ENCODE peak calls at places on chromosomes 16 and 17, in five cellular contexts. One of them, this sample, is unnamed.

GRCh38 chr16:22165508-22166285 is 3.4 kb downstream of the SDR42E2 start:
- DNase-seq in epithelial cell of esophagus: no peak
- DNase-seq in A549: no peak
- DNase-seq in GM06990: no peak
- DNase-seq in RCC 7860: no peak
- DNase-seq in this sample: no peak

GRCh38 chr17:30961213-30962188 is 9.3 kb upstream of the RNF135 start:
- DNase-seq in epithelial cell of esophagus: peak
- DNase-seq in GM06990: peak
- DNase-seq in RCC 7860: peak
- DNase-seq in A549: no peak
- DNase-seq in this sample: no peak

GRCh38 chr17:16973760-16974540 is 2.0 kb upstream of the TNFRSF13B start:
- DNase-seq in epithelial cell of esophagus: no peak
- DNase-seq in A549: no peak
- DNase-seq in GM06990: peak
- DNase-seq in RCC 7860: no peak
- DNase-seq in this sample: no peak

GRCh38 chr17:36743130-36743529 is 141.7 kb downstream of the MRM1 start:
- DNase-seq in epithelial cell of esophagus: no peak
- DNase-seq in A549: no peak
- DNase-seq in GM06990: no peak
- DNase-seq in RCC 7860: no peak
- DNase-seq in this sample: no peak

GRCh38 chr16:87580855-87581261 is 21.4 kb upstream of the JPH3 start:
- DNase-seq in epithelial cell of esophagus: no peak
- DNase-seq in GM06990: no peak
- DNase-seq in A549: no peak
- DNase-seq in RCC 7860: peak
- DNase-seq in this sample: no peak

GRCh38 chr16:3461120-3461519 is 17.6 kb downstream of the NAA60 start:
- DNase-seq in epithelial cell of esophagus: no peak
- DNase-seq in GM06990: no peak
- DNase-seq in A549: no peak
- DNase-seq in RCC 7860: no peak
- DNase-seq in this sample: no peak

GRCh38 chr17:79941088-79942010 is 94.3 kb downstream of the TBC1D16 start:
- DNase-seq in GM06990: no peak
- DNase-seq in A549: no peak
- DNase-seq in RCC 7860: no peak
- DNase-seq in epithelial cell of esophagus: no peak
- DNase-seq in this sample: no peak

GRCh38 chr16:84967828-84968227 is 43.5 kb downstream of the ZDHHC7 start:
- DNase-seq in RCC 7860: no peak
- DNase-seq in A549: no peak
- DNase-seq in GM06990: no peak
- DNase-seq in epithelial cell of esophagus: peak
- DNase-seq in this sample: no peak

GRCh38 chr17:76901542-76902197 is 33.5 kb downstream of the MGAT5B start:
- DNase-seq in RCC 7860: no peak
- DNase-seq in epithelial cell of esophagus: no peak
- DNase-seq in A549: no peak
- DNase-seq in GM06990: no peak
- DNase-seq in this sample: no peak

GRCh38 chr16:10922328-10923145 is 19.7 kb downstream of the DEXI start:
- DNase-seq in epithelial cell of esophagus: no peak
- DNase-seq in RCC 7860: no peak
- DNase-seq in A549: no peak
- DNase-seq in GM06990: no peak
- DNase-seq in this sample: no peak

GRCh38 chr16:80046848-80047247 is 446.3 kb upstream of the MAF start:
- DNase-seq in RCC 7860: no peak
- DNase-seq in epithelial cell of esophagus: no peak
- DNase-seq in GM06990: no peak
- DNase-seq in A549: no peak
- DNase-seq in this sample: no peak

GRCh38 chr17:78174332-78174869 is 6.0 kb downstream of the SYNGR2 start:
- DNase-seq in GM06990: no peak
- DNase-seq in RCC 7860: no peak
- DNase-seq in epithelial cell of esophagus: peak
- DNase-seq in A549: no peak
- DNase-seq in this sample: no peak

GRCh38 chr16:401468-402348 is at the start of gene DECR2:
- DNase-seq in epithelial cell of esophagus: peak
- DNase-seq in RCC 7860: peak
- DNase-seq in A549: peak
- DNase-seq in GM06990: peak
- DNase-seq in this sample: peak

GRCh38 chr16:85612801-85613608 is at the start of gene GSE1:
- DNase-seq in epithelial cell of esophagus: peak
- DNase-seq in A549: peak
- DNase-seq in GM06990: peak
- DNase-seq in RCC 7860: peak
- DNase-seq in this sample: peak

GRCh38 chr17:44561237-44561623 is 3.9 kb downstream of the FZD2 start:
- DNase-seq in epithelial cell of esophagus: no peak
- DNase-seq in A549: no peak
- DNase-seq in GM06990: no peak
- DNase-seq in RCC 7860: no peak
- DNase-seq in this sample: no peak

GRCh38 chr17:58960068-58960467 is 146.6 kb downstream of the TRIM37 start:
- DNase-seq in GM06990: peak
- DNase-seq in RCC 7860: peak
- DNase-seq in epithelial cell of esophagus: peak
- DNase-seq in A549: peak
- DNase-seq in this sample: peak

GRCh38 chr17:41645371-41646063 is 21.1 kb upstream of the KRT17 start:
- DNase-seq in RCC 7860: peak
- DNase-seq in GM06990: no peak
- DNase-seq in epithelial cell of esophagus: peak
- DNase-seq in A549: peak
- DNase-seq in this sample: peak

GRCh38 chr16:3003582-3004270 is 9.0 kb upstream of the CLDN9 start:
- DNase-seq in A549: peak
- DNase-seq in epithelial cell of esophagus: peak
- DNase-seq in GM06990: peak
- DNase-seq in RCC 7860: peak
- DNase-seq in this sample: peak

GRCh38 chr17:28985950-28986713 is 19.7 kb downstream of the SEZ6 start:
- DNase-seq in epithelial cell of esophagus: no peak
- DNase-seq in A549: no peak
- DNase-seq in GM06990: no peak
- DNase-seq in RCC 7860: no peak
- DNase-seq in this sample: no peak

GRCh38 chr17:2262146-2262587 is 41.4 kb downstream of the SMG6 start:
- DNase-seq in GM06990: no peak
- DNase-seq in epithelial cell of esophagus: peak
- DNase-seq in A549: no peak
- DNase-seq in RCC 7860: peak
- DNase-seq in this sample: peak

GRCh38 chr17:58302919-58303551 is 22.3 kb upstream of the MPO start:
- DNase-seq in RCC 7860: no peak
- DNase-seq in epithelial cell of esophagus: no peak
- DNase-seq in A549: no peak
- DNase-seq in GM06990: no peak
- DNase-seq in this sample: no peak

GRCh38 chr16:58730724-58731370 is 3.3 kb downstream of the GOT2 start:
- DNase-seq in RCC 7860: no peak
- DNase-seq in A549: no peak
- DNase-seq in epithelial cell of esophagus: no peak
- DNase-seq in GM06990: no peak
- DNase-seq in this sample: no peak

GRCh38 chr17:42937712-42938596 is 26.3 kb downstream of the AARSD1 start:
- DNase-seq in RCC 7860: peak
- DNase-seq in GM06990: no peak
- DNase-seq in epithelial cell of esophagus: peak
- DNase-seq in A549: peak
- DNase-seq in this sample: peak

GRCh38 chr16:4052801-4053662 is 63.2 kb downstream of the ADCY9 start:
- DNase-seq in RCC 7860: no peak
- DNase-seq in A549: no peak
- DNase-seq in epithelial cell of esophagus: peak
- DNase-seq in GM06990: no peak
- DNase-seq in this sample: no peak

GRCh38 chr17:30273373-30273772 is 18.4 kb downstream of the BLMH start:
- DNase-seq in RCC 7860: no peak
- DNase-seq in epithelial cell of esophagus: no peak
- DNase-seq in GM06990: no peak
- DNase-seq in A549: no peak
- DNase-seq in this sample: no peak

GRCh38 chr16:20300312-20301097 is 26.8 kb downstream of the GP2 start:
- DNase-seq in A549: peak
- DNase-seq in GM06990: peak
- DNase-seq in epithelial cell of esophagus: peak
- DNase-seq in RCC 7860: peak
- DNase-seq in this sample: peak

GRCh38 chr16:29824589-29825144 is 4.4 kb downstream of the MVP start:
- DNase-seq in epithelial cell of esophagus: peak
- DNase-seq in A549: peak
- DNase-seq in RCC 7860: peak
- DNase-seq in GM06990: no peak
- DNase-seq in this sample: peak

GRCh38 chr17:17352836-17353624 is 49.9 kb downstream of the NT5M start:
- DNase-seq in A549: no peak
- DNase-seq in epithelial cell of esophagus: no peak
- DNase-seq in RCC 7860: no peak
- DNase-seq in GM06990: no peak
- DNase-seq in this sample: no peak

GRCh38 chr17:72915631-72916081 is 176.8 kb downstream of the SLC39A11 start:
- DNase-seq in GM06990: no peak
- DNase-seq in A549: no peak
- DNase-seq in RCC 7860: no peak
- DNase-seq in epithelial cell of esophagus: no peak
- DNase-seq in this sample: no peak

GRCh38 chr16:58286280-58286679 is 8.5 kb downstream of the PRSS54 start:
- DNase-seq in epithelial cell of esophagus: no peak
- DNase-seq in RCC 7860: no peak
- DNase-seq in GM06990: no peak
- DNase-seq in A549: no peak
- DNase-seq in this sample: no peak

GRCh38 chr17:34579979-34580684 is 750 bp downstream of the TMEM132E start:
- DNase-seq in A549: peak
- DNase-seq in epithelial cell of esophagus: peak
- DNase-seq in GM06990: no peak
- DNase-seq in RCC 7860: no peak
- DNase-seq in this sample: no peak

GRCh38 chr16:50879873-50880695 is 138.2 kb downstream of the CYLD start:
- DNase-seq in epithelial cell of esophagus: peak
- DNase-seq in RCC 7860: no peak
- DNase-seq in A549: no peak
- DNase-seq in GM06990: no peak
- DNase-seq in this sample: no peak

GRCh38 chr16:5841934-5842333 is 744.3 kb upstream of the EEF2KMT start:
- DNase-seq in A549: no peak
- DNase-seq in epithelial cell of esophagus: peak
- DNase-seq in GM06990: no peak
- DNase-seq in RCC 7860: no peak
- DNase-seq in this sample: no peak

This sample was measured in RKO.